ENCODE peak calls at places on chromosome 18, in four cellular contexts. U, F, M and R are unnamed samples.

GRCh38 chr18:3118195-3119010 is 101.4 kb downstream of the MYOM1 start:
- DNase-seq in F (no peak), U (no peak), M (peak; percentile 62), R (no peak)

GRCh38 chr18:50750546-50750945 is 69.3 kb downstream of the MRO start:
- DNase-seq in U (no peak), M (no peak), F (no peak), R (no peak)

GRCh38 chr18:67733094-67733493 is 216.6 kb upstream of the DSEL start:
- DNase-seq in F (no peak), M (no peak), U (no peak), R (no peak)

GRCh38 chr18:5413447-5413846 is 117.9 kb upstream of the ZBTB14 start:
- DNase-seq in U (no peak), F (no peak), M (peak; percentile 38), R (no peak)

GRCh38 chr18:24602156-24602555 is 141.7 kb downstream of the HRH4 start:
- DNase-seq in M (peak; percentile 27), U (no peak), F (no peak), R (no peak)

GRCh38 chr18:12287684-12288405 is 20.2 kb upstream of the TUBB6 start:
- DNase-seq in M (peak; percentile 31), U (peak; percentile 95), F (no peak), R (peak; percentile 53)

GRCh38 chr18:78526923-78527775 is 452.5 kb upstream of the SALL3 start:
- DNase-seq in F (no peak), U (no peak), M (no peak), R (no peak)

GRCh38 chr18:74064510-74064909 is 83.1 kb downstream of the FBXO15 start:
- DNase-seq in U (no peak), F (no peak), M (no peak), R (no peak)

GRCh38 chr18:60019463-60019840 is 119.7 kb downstream of the PMAIP1 start:
- DNase-seq in F (no peak), U (no peak), M (peak; percentile 62), R (no peak)

GRCh38 chr18:59954746-59955145 is 55.0 kb downstream of the PMAIP1 start:
- DNase-seq in U (no peak), M (no peak), F (no peak), R (no peak)

GRCh38 chr18:70398076-70398475 is 109.2 kb downstream of the SOCS6 start:
- DNase-seq in M (no peak), U (no peak), F (no peak), R (no peak)

GRCh38 chr18:23138470-23138869 is 3.2 kb downstream of the CABLES1 start:
- DNase-seq in U (no peak), F (no peak), M (no peak), R (no peak)

GRCh38 chr18:641224-641623 is 16.2 kb upstream of the TYMS start:
- DNase-seq in F (no peak), U (no peak), M (no peak), R (no peak)

GRCh38 chr18:44700652-44701051 is 20.0 kb downstream of the SETBP1 start:
- DNase-seq in F (no peak), M (peak; percentile 62), U (no peak), R (no peak)

GRCh38 chr18:676069-676468 is 18.6 kb downstream of the TYMS start:
- DNase-seq in F (no peak), U (no peak), M (no peak), R (no peak)

GRCh38 chr18:72444756-72445155 is 99.4 kb downstream of the CBLN2 start:
- DNase-seq in M (no peak), U (no peak), F (no peak), R (no peak)

GRCh38 chr18:22709288-22710060 is 223.7 kb upstream of the RBBP8 start:
- DNase-seq in U (no peak), F (no peak), M (no peak), R (no peak)

GRCh38 chr18:9708882-9709877 is 1.1 kb downstream of the RAB31 start:
- DNase-seq in M (peak; percentile 79), F (no peak), U (peak; percentile 77), R (no peak)

GRCh38 chr18:75500510-75500909 is 73.0 kb upstream of the SMIM21 start:
- DNase-seq in F (no peak), M (no peak), U (no peak), R (no peak)

GRCh38 chr18:55302337-55302833 is 285.6 kb downstream of the TCF4 start:
- DNase-seq in M (peak; percentile 51), U (no peak), F (no peak), R (no peak)

GRCh38 chr18:56374005-56374655 is 264.3 kb downstream of the TXNL1 start:
- DNase-seq in M (no peak), F (no peak), U (no peak), R (no peak)

DNA sequence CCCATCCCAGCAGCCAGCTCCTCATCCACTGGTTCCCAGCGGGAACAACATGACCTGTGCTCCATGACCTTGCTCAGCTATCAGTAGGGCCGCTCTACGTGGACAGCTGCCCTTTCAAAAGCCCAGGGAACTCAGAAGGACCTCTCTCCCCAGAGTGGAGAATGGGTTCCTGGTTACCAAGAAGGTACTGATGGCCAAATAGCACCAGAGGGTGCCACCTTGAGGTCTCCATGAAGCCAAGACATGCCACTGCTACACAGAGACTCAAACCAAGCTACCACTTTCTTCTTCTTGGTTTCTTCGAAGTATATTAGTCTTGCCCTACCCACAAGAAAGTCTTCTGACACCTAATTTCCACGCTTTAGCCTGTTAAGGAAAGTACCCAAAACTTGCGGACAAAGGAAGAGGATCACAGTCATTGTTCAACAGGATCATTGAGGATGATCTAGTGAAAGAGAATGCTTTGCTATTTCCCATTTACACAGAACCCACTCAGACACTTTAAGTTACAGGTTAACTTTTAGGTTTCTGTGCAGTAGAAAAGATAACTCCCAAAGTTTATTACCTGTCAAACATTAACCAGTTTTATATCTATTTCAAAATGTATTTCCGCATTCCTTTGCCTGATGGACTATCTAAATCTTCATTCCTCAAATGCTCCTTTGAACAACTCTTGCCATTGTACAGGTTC is 102.3 kb downstream of the ALPK2 start:
- DNase-seq in U (no peak), M (no peak), F (no peak), R (no peak)
- H3K27ac ChIP-seq in U (no peak overlapping the region), M (no peak overlapping the region), F (no peak overlapping the region), R (no peak overlapping the region)

GRCh38 chr18:57744211-57744694 is 58.9 kb downstream of the ATP8B1 start:
- DNase-seq in M (no peak), U (peak; percentile 80), F (no peak), R (no peak)

GRCh38 chr18:57748770-57749603 is 54.1 kb downstream of the ATP8B1 start:
- DNase-seq in U (no peak), M (peak; percentile 51), F (no peak), R (no peak)

GRCh38 chr18:57749604-57749970 is 53.5 kb downstream of the ATP8B1 start:
- DNase-seq in F (no peak), U (no peak), M (no peak), R (no peak)

GRCh38 chr18:57753063-57753462 is 50.1 kb downstream of the ATP8B1 start:
- DNase-seq in U (no peak), M (no peak), F (no peak), R (no peak)

GRCh38 chr18:57747809-57748680 is 55.1 kb downstream of the ATP8B1 start:
- DNase-seq in F (no peak), M (no peak), U (no peak), R (no peak)
- H3K27ac ChIP-seq in F (no peak overlapping the region), M (no peak overlapping the region), U (peak overlapping the region; percentile 22), R (no peak overlapping the region)

GRCh38 chr18:42095732-42096377 is 140.8 kb downstream of the PIK3C3 start:
- DNase-seq in F (no peak), M (no peak), U (no peak), R (no peak)

GRCh38 chr18:42105382-42105781 is 150.3 kb downstream of the PIK3C3 start:
- DNase-seq in U (no peak), M (no peak), F (no peak), R (no peak)

GRCh38 chr18:42100917-42101316 is 145.9 kb downstream of the PIK3C3 start:
- DNase-seq in U (no peak), F (no peak), M (no peak), R (no peak)
- H3K27ac ChIP-seq in U (no peak overlapping the region), F (no peak overlapping the region), M (no peak overlapping the region), R (no peak overlapping the region)

GRCh38 chr18:63141777-63142176 is 177.8 kb downstream of the BCL2 start:
- DNase-seq in F (no peak), M (no peak), U (no peak), R (no peak)
- H3K27ac ChIP-seq in F (no peak overlapping the region), M (no peak overlapping the region), U (no peak overlapping the region), R (no peak overlapping the region)

DNA sequence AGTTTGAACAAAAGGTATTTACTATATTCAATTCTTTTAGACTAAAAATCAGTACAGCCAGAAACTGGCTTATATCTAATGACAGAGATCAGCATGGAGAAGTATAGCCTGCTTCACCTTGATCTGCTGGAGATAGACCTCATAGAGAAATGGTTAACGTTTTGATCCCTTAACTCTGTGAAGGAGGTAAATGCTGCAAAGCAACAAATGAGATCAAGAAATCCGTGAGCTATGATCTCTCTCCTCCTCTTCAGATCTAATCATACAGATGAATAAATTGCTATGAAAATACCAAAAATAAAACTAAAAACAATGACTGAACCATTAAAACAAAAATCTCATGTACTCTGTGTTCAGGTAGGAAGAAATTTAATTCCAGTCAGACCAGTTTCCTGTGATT is 42.8 kb downstream of the KLHL14 start:
- DNase-seq in M (no peak), U (no peak), F (no peak), R (no peak)
- H3K27ac ChIP-seq in M (no peak overlapping the region), U (no peak overlapping the region), F (no peak overlapping the region), R (no peak overlapping the region)

GRCh38 chr18:36419913-36420531 is 122.5 kb downstream of the FHOD3 start:
- DNase-seq in U (no peak), M (peak; percentile 34), F (no peak), R (no peak)
- H3K27ac ChIP-seq in U (peak overlapping the region; percentile 9), M (no peak overlapping the region), F (no peak overlapping the region), R (no peak overlapping the region)

DNA sequence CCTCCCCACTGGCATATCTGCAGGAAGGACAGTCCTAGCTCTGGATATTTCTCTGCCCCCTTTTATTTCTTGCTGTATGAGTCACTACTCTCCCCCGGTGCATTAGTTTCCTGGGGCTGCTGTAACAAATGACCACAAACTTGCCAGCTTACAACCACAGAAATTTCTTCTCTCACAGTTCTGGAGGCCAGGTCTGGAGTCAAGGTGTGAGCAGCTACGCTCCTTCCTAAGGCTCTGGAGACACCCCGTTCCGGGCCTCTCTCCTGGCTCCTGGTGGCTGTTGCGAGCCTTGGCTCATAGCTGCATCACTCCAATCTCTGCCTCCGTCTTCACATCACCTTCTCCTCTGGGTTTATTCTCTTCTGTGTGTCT is 34.1 kb downstream of the PTPRM start:
- DNase-seq in F (no peak), M (peak; percentile 70), U (no peak), R (no peak)
- H3K27ac ChIP-seq in F (no peak overlapping the region), M (no peak overlapping the region), U (no peak overlapping the region), R (no peak overlapping the region)